ENCODE peak calls at places on chromosome 15, in four cellular contexts. One of them, this sample, is unnamed. For H3K36me3, the result is how much of the 10 kb centered on the place peaks cover.

GRCh38 chr15:86624261-86625036 is 544.8 kb downstream of the AGBL1 start:
- DNase-seq in HepG2: peak
- DNase-seq in GM12878: no peak
- DNase-seq in K562: no peak
- DNase-seq in this sample: peak

GRCh38 chr15:80743189-80743833 is 35.9 kb upstream of the CEMIP start:
- DNase-seq in GM12878: no peak
- DNase-seq in HepG2: peak
- DNase-seq in K562: no peak
- DNase-seq in this sample: no peak

GRCh38 chr15:50166216-50166615 is 15.8 kb upstream of the SLC27A2 start:
- DNase-seq in K562: no peak
- DNase-seq in GM12878: no peak
- DNase-seq in HepG2: no peak
- DNase-seq in this sample: peak

GRCh38 chr15:41474436-41474835 is 19.2 kb upstream of the ITPKA start:
- DNase-seq in GM12878: no peak
- DNase-seq in K562: no peak
- DNase-seq in HepG2: no peak
- DNase-seq in this sample: no peak

GRCh38 chr15:101675015-101675414 is 22.8 kb upstream of the TM2D3 start:
- DNase-seq in K562: no peak
- DNase-seq in HepG2: no peak
- DNase-seq in GM12878: no peak
- DNase-seq in this sample: no peak

GRCh38 chr15:69818529-69818928 is 279.2 kb downstream of the TLE3 start:
- DNase-seq in HepG2: no peak
- DNase-seq in K562: no peak
- DNase-seq in GM12878: no peak
- DNase-seq in this sample: no peak

GRCh38 chr15:29522373-29523276 is 253.0 kb upstream of the NSMCE3 start:
- DNase-seq in HepG2: no peak
- DNase-seq in K562: no peak
- DNase-seq in GM12878: no peak
- DNase-seq in this sample: no peak

GRCh38 chr15:80154336-80154735 is 1.5 kb downstream of the FAH start:
- DNase-seq in GM12878: no peak
- DNase-seq in HepG2: peak
- DNase-seq in K562: no peak
- DNase-seq in this sample: no peak

GRCh38 chr15:90035095-90035834 is 34.1 kb downstream of the ZNF710 start:
- DNase-seq in GM12878: no peak
- DNase-seq in HepG2: peak
- DNase-seq in K562: no peak
- DNase-seq in this sample: peak

GRCh38 chr15:63870043-63870394 is 36.3 kb upstream of the HERC1 start:
- DNase-seq in K562: no peak
- DNase-seq in GM12878: no peak
- DNase-seq in HepG2: no peak
- DNase-seq in this sample: no peak

GRCh38 chr15:62071711-62072308 is 5.0 kb downstream of the C2CD4A start:
- DNase-seq in K562: peak
- DNase-seq in HepG2: peak
- DNase-seq in GM12878: no peak
- DNase-seq in this sample: peak

GRCh38 chr15:34014556-34014955 is 24.4 kb downstream of the AVEN start:
- DNase-seq in GM12878: no peak
- DNase-seq in HepG2: no peak
- DNase-seq in K562: no peak
- DNase-seq in this sample: no peak

GRCh38 chr15:73599934-73600333 is 33.3 kb downstream of the NPTN start:
- DNase-seq in HepG2: no peak
- DNase-seq in K562: no peak
- DNase-seq in GM12878: no peak
- DNase-seq in this sample: peak

GRCh38 chr15:51119120-51119519 is 24.4 kb upstream of the TNFAIP8L3 start:
- DNase-seq in HepG2: no peak
- DNase-seq in K562: no peak
- DNase-seq in GM12878: no peak
- DNase-seq in this sample: no peak

GRCh38 chr15:55802600-55803376 is 59.8 kb upstream of the PRTG start:
- DNase-seq in HepG2: no peak
- DNase-seq in K562: no peak
- DNase-seq in GM12878: no peak
- DNase-seq in this sample: no peak

GRCh38 chr15:93121089-93121488 is 32.1 kb upstream of the RGMA start:
- DNase-seq in GM12878: no peak
- DNase-seq in HepG2: no peak
- DNase-seq in K562: no peak
- DNase-seq in this sample: no peak

GRCh38 chr15:93118904-93119303 is 29.9 kb upstream of the RGMA start:
- DNase-seq in GM12878: no peak
- DNase-seq in HepG2: no peak
- DNase-seq in K562: no peak
- DNase-seq in this sample: no peak

GRCh38 chr15:93126496-93127083 is 37.6 kb upstream of the RGMA start:
- DNase-seq in HepG2: no peak
- DNase-seq in K562: no peak
- DNase-seq in GM12878: no peak
- DNase-seq in this sample: no peak

GRCh38 chr15:93124126-93124525 is 35.1 kb upstream of the RGMA start:
- DNase-seq in K562: no peak
- DNase-seq in HepG2: no peak
- DNase-seq in GM12878: no peak
- DNase-seq in this sample: no peak

GRCh38 chr15:93121994-93122910 is 33.2 kb upstream of the RGMA start:
- DNase-seq in GM12878: no peak
- DNase-seq in K562: no peak
- DNase-seq in HepG2: no peak
- DNase-seq in this sample: no peak
- TF ChIP-seq MYC in GM12878: no peak
- TF ChIP-seq MYC in K562: no peak
- TF ChIP-seq MYC in HepG2: no peak
- TF ChIP-seq MYC in this sample: no peak

GRCh38 chr15:31318429-31318828 is 8.2 kb upstream of the KLF13 start:
- DNase-seq in GM12878: no peak
- DNase-seq in HepG2: no peak
- DNase-seq in K562: no peak
- DNase-seq in this sample: no peak

GRCh38 chr15:31322486-31322885 is 4.1 kb upstream of the KLF13 start:
- DNase-seq in HepG2: no peak
- DNase-seq in K562: no peak
- DNase-seq in GM12878: no peak
- DNase-seq in this sample: no peak

GRCh38 chr15:31320022-31320421 is 6.6 kb upstream of the KLF13 start:
- DNase-seq in GM12878: no peak
- DNase-seq in K562: no peak
- DNase-seq in HepG2: no peak
- DNase-seq in this sample: no peak

GRCh38 chr15:31323627-31324026 is 3.0 kb upstream of the KLF13 start:
- DNase-seq in K562: no peak
- DNase-seq in GM12878: no peak
- DNase-seq in HepG2: no peak
- DNase-seq in this sample: no peak

GRCh38 chr15:31321418-31321817 is 5.2 kb upstream of the KLF13 start:
- DNase-seq in K562: no peak
- DNase-seq in HepG2: no peak
- DNase-seq in GM12878: no peak
- DNase-seq in this sample: no peak
- H3K36me3 ChIP-seq in K562: under half
- H3K36me3 ChIP-seq in HepG2: under half
- H3K36me3 ChIP-seq in GM12878: under half
- H3K36me3 ChIP-seq in this sample: under half

GRCh38 chr15:40365624-40366023 is 7.6 kb downstream of the DISP2 start:
- DNase-seq in HepG2: no peak
- DNase-seq in GM12878: no peak
- DNase-seq in K562: no peak
- DNase-seq in this sample: no peak

GRCh38 chr15:40367038-40367672 is 9.1 kb downstream of the DISP2 start:
- DNase-seq in HepG2: no peak
- DNase-seq in K562: no peak
- DNase-seq in GM12878: no peak
- DNase-seq in this sample: no peak

GRCh38 chr15:40367673-40368611 is 9.9 kb downstream of the DISP2 start:
- DNase-seq in HepG2: peak
- DNase-seq in GM12878: peak
- DNase-seq in K562: peak
- DNase-seq in this sample: peak

GRCh38 chr15:40365016-40365415 is 7.0 kb downstream of the DISP2 start:
- DNase-seq in HepG2: no peak
- DNase-seq in GM12878: no peak
- DNase-seq in K562: no peak
- DNase-seq in this sample: no peak

GRCh38 chr15:40366204-40367037 is 8.4 kb downstream of the DISP2 start:
- DNase-seq in GM12878: no peak
- DNase-seq in HepG2: no peak
- DNase-seq in K562: no peak
- DNase-seq in this sample: no peak
- TF ChIP-seq CTCF in GM12878: no peak
- TF ChIP-seq CTCF in HepG2: no peak
- TF ChIP-seq CTCF in K562: no peak
- TF ChIP-seq CTCF in this sample: no peak

DNA sequence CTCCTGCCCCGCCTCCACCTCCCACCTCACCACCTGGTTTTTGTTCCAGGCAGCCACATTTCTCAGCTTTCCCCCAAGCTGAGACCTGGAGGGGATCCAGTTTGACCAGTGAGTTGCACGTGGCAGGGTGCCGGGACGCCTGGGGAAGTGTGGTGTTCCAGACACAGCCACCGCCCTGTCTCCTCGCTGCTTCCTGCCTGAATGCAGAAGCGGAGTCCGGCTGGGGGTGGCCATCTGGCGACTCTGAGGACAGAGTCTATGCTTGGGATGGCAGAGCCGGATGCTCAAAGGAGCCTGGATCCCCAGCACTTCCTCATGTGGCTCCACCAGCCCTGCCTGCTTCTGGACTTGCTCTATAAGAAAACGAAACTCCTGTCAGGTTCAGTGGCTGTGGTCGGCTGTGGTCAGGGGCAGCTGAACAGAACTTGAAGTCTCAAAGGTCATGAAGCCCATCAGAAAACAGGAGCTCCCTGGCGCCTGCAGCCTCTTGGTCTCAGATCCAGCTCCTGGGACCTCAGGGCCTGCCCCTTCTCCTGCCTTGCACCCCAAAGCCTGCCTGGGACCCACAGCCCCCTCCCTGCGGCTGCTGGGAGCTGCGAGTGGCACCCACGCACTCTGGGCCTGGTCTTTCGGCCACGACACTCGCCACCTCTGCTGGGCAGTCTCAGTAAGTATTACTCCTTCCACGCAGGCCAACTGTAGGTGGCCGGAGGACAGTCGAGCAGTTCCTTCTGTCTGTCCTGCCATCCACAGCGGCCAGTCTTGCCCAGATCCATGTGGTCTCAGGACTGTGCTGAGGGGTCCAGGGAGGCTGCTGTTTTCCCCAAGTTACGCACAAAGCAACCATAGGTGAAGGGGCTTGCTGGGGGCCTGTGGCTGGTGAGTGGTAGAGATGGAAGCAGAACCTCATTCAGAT is 112.8 kb upstream of the MEF2A start:
- DNase-seq in HepG2: peak
- DNase-seq in GM12878: peak
- DNase-seq in K562: no peak
- DNase-seq in this sample: peak
- TF ChIP-seq MYC in HepG2: peak
- TF ChIP-seq MYC in GM12878: no peak
- TF ChIP-seq MYC in K562: no peak
- TF ChIP-seq MYC in this sample: peak

This sample was measured in endothelial cell of umbilical vein.